ENCODE peak calls at places on chromosomes 2 and 18, in six cellular contexts. X, M, I, K, Q and N are unnamed samples.

GRCh38 chr2:18599509-18600254 is 10.3 kb upstream of the NT5C1B start:
- DNase-seq in I (peak), K (no peak), X (no peak), Q (no peak), M (no peak), N (no peak)

GRCh38 chr2:231765496-231765929 is 15.6 kb downstream of the PDE6D start:
- DNase-seq in Q (no peak), X (no peak), K (no peak), M (no peak), I (no peak), N (no peak)

GRCh38 chr2:159091981-159092380 is 123.5 kb downstream of the TANC1 start:
- DNase-seq in M (no peak), X (no peak), I (no peak), Q (no peak), K (no peak), N (no peak)

GRCh38 chr2:64873472-64873924 is 115.7 kb upstream of the SLC1A4 start:
- DNase-seq in Q (peak), K (peak), I (peak), X (peak), M (peak), N (peak)

GRCh38 chr2:173997269-173997668 is 32.1 kb upstream of the SP3 start:
- DNase-seq in X (no peak), I (no peak), M (no peak), K (no peak), Q (peak), N (no peak)

GRCh38 chr2:170454471-170455372 is 260.4 kb upstream of the SP5 start:
- DNase-seq in Q (no peak), I (no peak), M (no peak), X (no peak), K (no peak), N (no peak)

GRCh38 chr2:224278531-224278930 is 123.4 kb downstream of the FAM124B start:
- DNase-seq in K (no peak), M (peak), I (peak), X (no peak), Q (no peak), N (no peak)

GRCh38 chr18:26429535-26429934 is 118.8 kb downstream of the KCTD1 start:
- DNase-seq in X (peak), M (peak), K (peak), Q (peak), I (peak), N (peak)

GRCh38 chr18:52152036-52152435 is 188.0 kb upstream of the DCC start:
- DNase-seq in X (no peak), I (no peak), M (peak), K (no peak), Q (no peak), N (peak)

GRCh38 chr2:134739879-134740301 is 21.1 kb upstream of the TMEM163 start:
- DNase-seq in Q (no peak), I (peak), M (no peak), K (no peak), X (no peak), N (peak)

GRCh38 chr2:112626604-112627059 is 19.1 kb upstream of the SLC20A1 start:
- DNase-seq in K (peak), I (peak), M (peak), Q (peak), X (peak), N (peak)

GRCh38 chr18:22606563-22607283 is 189.0 kb upstream of the CTAGE1 start:
- DNase-seq in Q (no peak), X (peak), M (peak), I (peak), K (peak), N (no peak)

GRCh38 chr2:230823264-230823964 is 41.3 kb upstream of the ITM2C start:
- DNase-seq in M (no peak), X (no peak), I (no peak), Q (no peak), K (no peak), N (no peak)

GRCh38 chr2:9360701-9361100 is 62.6 kb downstream of the ITGB1BP1 start:
- DNase-seq in Q (no peak), K (no peak), I (peak), X (no peak), M (no peak), N (no peak)

GRCh38 chr2:144083211-144083610 is 436.7 kb downstream of the ZEB2 start:
- DNase-seq in X (no peak), I (peak), K (no peak), Q (no peak), M (peak), N (peak)

GRCh38 chr18:50268022-50268747 is 1.9 kb upstream of the CFAP53 start:
- DNase-seq in Q (peak), M (peak), X (peak), I (peak), K (peak), N (no peak)

GRCh38 chr2:235766206-235766794 is 272.5 kb downstream of the AGAP1 start:
- DNase-seq in X (peak), K (peak), M (peak), Q (peak), I (peak), N (peak)

GRCh38 chr2:46461716-46462171 is 17.6 kb upstream of the TMEM247 start:
- DNase-seq in M (no peak), K (no peak), I (no peak), X (no peak), Q (no peak), N (no peak)

GRCh38 chr2:139394801-139395200 is 614.6 kb upstream of the NXPH2 start:
- DNase-seq in X (no peak), K (no peak), I (no peak), Q (no peak), M (no peak), N (no peak)

GRCh38 chr2:41782306-41783158 is 265.3 kb upstream of the PKDCC start:
- DNase-seq in I (peak), K (peak), M (peak), Q (peak), X (peak), N (peak)

GRCh38 chr2:3642521-3643215 is 15.3 kb upstream of the ALLC start:
- DNase-seq in K (no peak), I (no peak), M (no peak), Q (no peak), X (no peak), N (no peak)

GRCh38 chr2:9753665-9754531 is 89.4 kb upstream of the TAF1B start:
- DNase-seq in X (no peak), M (no peak), Q (no peak), I (no peak), K (no peak), N (no peak)

GRCh38 chr2:144456680-144457079 is 63.2 kb downstream of the ZEB2 start:
- DNase-seq in I (peak), M (peak), Q (no peak), X (peak), K (no peak), N (peak)

GRCh38 chr2:168583064-168583709 is 127.1 kb downstream of the CERS6 start:
- DNase-seq in X (peak), Q (no peak), K (no peak), M (peak), I (peak), N (peak)

GRCh38 chr2:221962186-221962585 is 336.6 kb downstream of the PAX3 start:
- DNase-seq in Q (no peak), I (no peak), X (no peak), K (no peak), M (no peak), N (no peak)

GRCh38 chr2:40556298-40556697 is 104.4 kb upstream of the SLC8A1 start:
- DNase-seq in X (no peak), Q (no peak), I (no peak), M (no peak), K (no peak), N (no peak)

GRCh38 chr2:8225257-8225656 is 456.6 kb upstream of the ID2 start:
- DNase-seq in Q (no peak), K (no peak), I (no peak), M (no peak), X (no peak), N (no peak)

GRCh38 chr18:50013363-50014138 is 181.4 kb downstream of the MYO5B start:
- DNase-seq in Q (no peak), X (no peak), K (no peak), I (peak), M (no peak), N (no peak)

GRCh38 chr2:105934467-105934866 is 189.8 kb downstream of the NCK2 start:
- DNase-seq in I (no peak), X (no peak), M (no peak), K (no peak), Q (no peak), N (no peak)

GRCh38 chr18:58535340-58536186 is 93.3 kb downstream of the ALPK2 start:
- DNase-seq in M (no peak), X (no peak), I (no peak), Q (no peak), K (no peak), N (peak)

GRCh38 chr2:145930318-145930717 is 1410.4 kb upstream of the ZEB2 start:
- DNase-seq in K (peak), X (no peak), I (no peak), M (no peak), Q (no peak), N (no peak)

GRCh38 chr2:240687741-240688562 is 3.7 kb upstream of the AQP12A start:
- DNase-seq in K (no peak), I (no peak), X (no peak), M (no peak), Q (no peak), N (no peak)

GRCh38 chr2:164903944-164904343 is 51.4 kb downstream of the SLC38A11 start:
- DNase-seq in K (no peak), X (no peak), Q (peak), I (no peak), M (peak), N (peak)

GRCh38 chr2:201151127-201152074 is 31.5 kb upstream of the CASP10 start:
- DNase-seq in M (peak), I (peak), X (peak), K (no peak), Q (no peak), N (peak)

GRCh38 chr2:73233932-73234832 is at the start of gene CCT7:
- DNase-seq in Q (peak), K (peak), X (peak), M (peak), I (peak), N (peak)

GRCh38 chr2:181844551-181845290 is 46.8 kb upstream of the ITPRID2 start:
- DNase-seq in Q (no peak), X (no peak), M (no peak), I (no peak), K (peak), N (no peak)

GRCh38 chr2:62499430-62500060 is 6.5 kb downstream of the TMEM17 start:
- DNase-seq in Q (no peak), X (no peak), K (no peak), M (no peak), I (no peak), N (no peak)

GRCh38 chr2:239220976-239221375 is 179.8 kb downstream of the HDAC4 start:
- DNase-seq in I (no peak), K (no peak), X (no peak), M (no peak), Q (no peak), N (no peak)

GRCh38 chr2:157182204-157182709 is 75.2 kb upstream of the GALNT5 start:
- DNase-seq in K (no peak), I (no peak), Q (no peak), X (no peak), M (peak), N (no peak)